ENCODE peak calls at places on chromosomes 5 and 9, in five cellular contexts. V is breast epithelium, L is dorsolateral prefrontal cortex, F is endothelial cell, R is right atrium auricular region. I is an unnamed sample.

GRCh38 chr9:136345281-136346156 is 18.0 kb downstream of the DNLZ start:
- DNase-seq in V (no peak), F (peak), L (peak), R (peak), I (no peak)

GRCh38 chr9:99134893-99135341 is 30.0 kb downstream of the TGFBR1 start:
- DNase-seq in V (no peak), L (no peak), R (no peak), F (no peak), I (no peak)

GRCh38 chr9:32705059-32705458 is 69.6 kb upstream of the TAF1L start:
- DNase-seq in R (no peak), L (no peak), F (no peak), V (no peak), I (no peak)

GRCh38 chr5:7815757-7816534 is 35.0 kb downstream of the CFAP90 start:
- DNase-seq in L (peak), F (peak), V (peak), R (peak), I (peak)

GRCh38 chr9:76603448-76603895 is 144.5 kb downstream of the GCNT1 start:
- DNase-seq in R (no peak), V (no peak), F (no peak), L (no peak), I (no peak)

GRCh38 chr9:109766351-109766750 is 13.6 kb upstream of the PALM2AKAP2 start:
- DNase-seq in V (no peak), R (no peak), F (no peak), L (no peak), I (no peak)

GRCh38 chr9:98781588-98782383 is 14.6 kb downstream of the ANKS6 start:
- DNase-seq in F (no peak), V (no peak), L (no peak), R (peak), I (no peak)

GRCh38 chr9:120839146-120839545 is 3.6 kb downstream of the PSMD5 start:
- DNase-seq in F (no peak), R (no peak), V (no peak), L (no peak), I (no peak)

GRCh38 chr5:154611341-154611767 is 133.3 kb upstream of the HAND1 start:
- DNase-seq in V (no peak), R (no peak), L (no peak), F (peak), I (no peak)

GRCh38 chr5:132238901-132239500 is 11.3 kb upstream of the P4HA2 start:
- DNase-seq in F (no peak), L (no peak), R (no peak), V (no peak), I (no peak)

GRCh38 chr9:69380811-69381210 is 55.8 kb downstream of the ENTREP1 start:
- DNase-seq in L (no peak), R (no peak), F (no peak), V (no peak), I (no peak)

GRCh38 chr5:149452007-149452664 is 73.0 kb upstream of the IL17B start:
- DNase-seq in F (peak), V (no peak), R (peak), L (no peak), I (no peak)
- TF ChIP-seq CTCF in F (no peak), V (no peak), R (no peak), L (no peak), I (no peak)

GRCh38 chr9:106432631-106433030 is 430.3 kb upstream of the ZNF462 start:
- DNase-seq in L (no peak), R (no peak), V (no peak), F (no peak), I (no peak)
- TF ChIP-seq CTCF in L (no peak), R (no peak), V (no peak), F (no peak), I (no peak)

GRCh38 chr5:135174315-135175096 is 140.5 kb upstream of the PITX1 start:
- DNase-seq in R (peak), V (no peak), F (no peak), L (no peak), I (no peak)

GRCh38 chr5:135177591-135177990 is 143.6 kb upstream of the PITX1 start:
- DNase-seq in R (no peak), L (no peak), F (no peak), V (no peak), I (no peak)

GRCh38 chr5:135176991-135177390 is 143.0 kb upstream of the PITX1 start:
- DNase-seq in L (no peak), F (no peak), V (no peak), R (peak), I (no peak)

GRCh38 chr5:135172718-135173117 is 138.7 kb upstream of the PITX1 start:
- DNase-seq in V (no peak), R (peak), F (no peak), L (no peak), I (no peak)

DNA sequence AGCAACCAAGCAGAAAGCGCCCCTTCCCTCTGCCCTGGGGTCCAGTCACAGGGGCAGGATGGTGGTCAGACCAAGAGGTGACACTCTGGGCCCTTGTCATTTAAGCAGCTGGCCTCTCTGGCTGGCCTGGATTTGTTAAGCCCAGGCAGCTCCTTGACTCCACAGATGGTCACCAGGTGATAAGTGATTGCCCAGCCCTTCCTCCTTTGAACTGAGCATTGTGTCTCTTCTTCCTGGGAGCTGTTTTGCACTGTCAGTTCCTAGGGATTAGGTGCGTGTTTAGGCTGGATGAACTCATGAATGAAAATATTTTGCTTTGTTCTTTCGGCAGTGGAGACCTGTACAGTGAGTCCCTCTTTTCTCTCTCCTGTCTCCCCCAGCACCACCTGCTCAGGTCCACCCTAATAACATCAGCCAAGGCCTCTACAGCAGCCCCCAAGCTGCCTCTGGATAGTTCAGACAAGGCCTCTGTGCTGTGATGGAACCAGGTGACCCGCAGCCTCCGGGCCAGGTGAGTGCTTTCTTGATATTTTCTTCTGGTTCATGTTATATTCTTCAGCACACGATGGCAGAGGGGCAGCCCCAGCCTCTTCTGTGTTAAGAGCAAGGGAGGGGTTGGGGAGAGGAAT is 139.7 kb upstream of the PITX1 start:
- DNase-seq in R (peak), V (no peak), F (no peak), L (no peak), I (no peak)
- TF ChIP-seq CTCF in R (no peak), V (no peak), F (no peak), L (no peak), I (no peak)

GRCh38 chr5:67245259-67245846 is 48.8 kb upstream of the CD180 start:
- DNase-seq in R (no peak), L (no peak), F (no peak), V (no peak), I (no peak)

GRCh38 chr5:67244345-67244793 is 47.8 kb upstream of the CD180 start:
- DNase-seq in L (no peak), V (no peak), F (no peak), R (no peak), I (no peak)

GRCh38 chr5:67243944-67244343 is 47.3 kb upstream of the CD180 start:
- DNase-seq in F (no peak), R (no peak), V (no peak), L (no peak), I (no peak)

GRCh38 chr5:67246546-67246945 is 49.9 kb upstream of the CD180 start:
- DNase-seq in F (no peak), V (no peak), R (no peak), L (no peak), I (no peak)

DNA sequence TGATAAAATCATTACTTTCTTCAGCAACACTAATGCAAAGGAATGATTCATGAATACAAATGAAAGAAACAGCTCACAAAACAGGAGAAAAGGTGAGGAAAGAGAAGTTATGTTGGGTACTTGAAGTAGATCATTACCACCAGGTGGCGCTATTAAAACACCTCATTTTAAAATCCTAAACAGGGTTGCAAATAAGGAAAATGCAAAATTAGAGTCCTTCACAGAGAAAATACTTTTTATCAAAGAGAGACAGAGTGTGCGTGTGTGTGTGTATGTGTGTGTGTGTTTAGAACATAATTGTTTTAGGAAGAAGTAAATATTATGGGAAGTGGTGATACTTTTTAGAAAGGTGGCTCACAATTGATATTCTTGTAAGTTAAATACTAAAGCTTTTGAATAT is 49.5 kb upstream of the CD180 start:
- DNase-seq in R (no peak), V (no peak), L (no peak), F (peak), I (no peak)
- TF ChIP-seq CTCF in R (peak), V (peak), L (peak), F (peak), I (peak)

GRCh38 chr5:172749076-172749475 is 21.9 kb downstream of the DUSP1 start:
- DNase-seq in R (no peak), V (no peak), L (no peak), F (no peak), I (no peak)
- TF ChIP-seq CTCF in R (no peak), V (no peak), L (no peak), F (no peak), I (no peak)

DNA sequence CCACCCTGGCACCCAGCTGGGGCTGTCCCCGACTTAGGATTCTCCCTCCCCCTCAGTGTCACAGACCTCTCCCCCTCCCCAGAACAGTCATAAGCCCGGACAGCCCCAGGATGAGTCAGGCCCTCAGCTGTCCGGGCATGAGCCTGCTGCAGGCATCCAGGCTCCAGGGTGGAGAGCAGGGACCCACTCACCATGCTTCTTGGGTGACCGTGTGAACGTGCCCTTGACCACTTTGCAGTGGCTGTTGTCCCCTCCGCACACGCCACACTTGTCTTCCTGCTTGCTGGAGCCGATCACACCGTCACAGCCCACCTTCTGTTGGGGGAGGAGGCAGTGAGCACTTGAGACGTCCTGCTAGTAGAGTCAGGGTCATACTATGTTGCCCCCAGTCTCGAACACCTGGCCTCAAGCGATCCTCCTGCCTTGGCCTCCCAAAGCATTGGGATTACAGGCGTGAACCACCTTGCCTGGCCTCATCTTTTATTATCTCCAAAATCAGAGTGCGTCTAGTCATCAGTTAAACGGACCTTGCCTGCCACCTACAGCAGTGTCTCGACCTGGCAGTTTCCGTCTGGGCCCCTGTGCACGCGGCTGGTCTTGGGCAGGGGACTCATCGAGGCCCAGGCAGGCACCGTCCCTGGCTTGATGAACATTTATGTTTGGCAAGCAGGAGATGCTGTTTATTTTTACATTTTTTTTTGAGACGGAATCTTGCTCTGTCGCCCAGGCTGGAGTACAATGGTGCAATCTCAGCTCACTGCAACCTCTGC is 72.6 kb downstream of the ZNF354C start:
- DNase-seq in R (no peak), L (no peak), V (no peak), F (no peak), I (no peak)
- TF ChIP-seq CTCF in R (no peak), L (no peak), V (no peak), F (no peak), I (no peak)